ENCODE peak calls at places on chromosomes 13 and 19, in ten cellular contexts. D is AG04450, Y is AG08395, F is mammary epithelial cell, R is NCI-H82, I is cardiac fibroblast, V is NCI-H1417, K is retinal pigment epithelial cell, N is thoracic aorta, G is neural crest cell. E is an unnamed sample.

GRCh38 chr13:49300716-49301589 is 53.2 kb downstream of the CDADC1 start:
- DNase-seq in D (peak; percentile 48), Y (peak; percentile 80), F (peak; percentile 70), R (peak; percentile 84), I (peak; percentile 83), V (peak; percentile 47), K (no peak), N (no peak), G (peak; percentile 28), E (peak; percentile 59)

GRCh38 chr19:43316591-43317319 is 36.7 kb upstream of the CD177 start:
- DNase-seq in D (no peak), Y (peak; percentile 50), F (no peak), R (peak; percentile 86), I (no peak), V (peak; percentile 1), K (no peak), N (no peak), G (peak; percentile 9), E (no peak)

GRCh38 chr19:2235396-2236284 is 489 bp downstream of the PLEKHJ1 start:
- DNase-seq in D (no peak), Y (no peak), F (no peak), R (peak; percentile 61), I (no peak), V (peak; percentile 90), K (no peak), N (no peak), G (no peak), E (no peak)

GRCh38 chr13:106593131-106593530 is 25.2 kb upstream of the ARGLU1 start:
- DNase-seq in D (no peak), Y (no peak), F (no peak), R (no peak), I (no peak), V (no peak), K (no peak), N (no peak), G (no peak), E (no peak)

GRCh38 chr19:6604906-6605305 is 14.0 kb upstream of the CD70 start:
- DNase-seq in D (no peak), Y (no peak), F (no peak), R (no peak), I (no peak), V (no peak), K (no peak), N (no peak), G (no peak), E (no peak)

GRCh38 chr19:31586282-31586681 is 237.0 kb upstream of the TSHZ3 start:
- DNase-seq in D (peak; percentile 26), Y (no peak), F (no peak), R (no peak), I (no peak), V (no peak), K (no peak), N (no peak), G (no peak), E (no peak)

GRCh38 chr13:28494537-28494860 is 429 bp downstream of the FLT1 start:
- DNase-seq in D (no peak), Y (no peak), F (peak; percentile 19), R (no peak), I (peak; percentile 31), V (no peak), K (no peak), N (no peak), G (peak; percentile 16), E (no peak)

GRCh38 chr13:81442904-81443303 is 1102.0 kb upstream of the SPRY2 start:
- DNase-seq in D (no peak), Y (no peak), F (peak; percentile 73), R (no peak), I (no peak), V (no peak), K (peak; percentile 11), N (no peak), G (no peak), E (no peak)

GRCh38 chr13:43203781-43204180 is 180.4 kb downstream of the DNAJC15 start:
- DNase-seq in D (no peak), Y (peak; percentile 26), F (no peak), R (no peak), I (no peak), V (no peak), K (no peak), N (no peak), G (no peak), E (no peak)

GRCh38 chr13:21297452-21297851 is 121.0 kb downstream of the MRPL57 start:
- DNase-seq in D (no peak), Y (no peak), F (no peak), R (peak; percentile 75), I (no peak), V (peak; percentile 50), K (no peak), N (no peak), G (no peak), E (no peak)

GRCh38 chr13:97239306-97239705 is 17.2 kb downstream of the MBNL2 start:
- DNase-seq in D (no peak), Y (no peak), F (no peak), R (no peak), I (no peak), V (no peak), K (no peak), N (no peak), G (no peak), E (no peak)